ENCODE peak calls at places on chromosome 18, in seven cellular contexts. One of them, this sample, is unnamed.

GRCh38 chr18:45588284-45588683 is 27.0 kb upstream of the SLC14A2 start:
- DNase-seq in suprapubic skin: no peak
- DNase-seq in transverse colon: no peak
- DNase-seq in K562: no peak
- DNase-seq in endothelial cell of umbilical vein: no peak
- DNase-seq in HCT116: no peak
- DNase-seq in breast epithelium: no peak
- DNase-seq in this sample: no peak

GRCh38 chr18:77206676-77207370 is 42.8 kb upstream of the GALR1 start:
- DNase-seq in suprapubic skin: no peak
- DNase-seq in transverse colon: no peak
- DNase-seq in K562: no peak
- DNase-seq in endothelial cell of umbilical vein: no peak
- DNase-seq in HCT116: no peak
- DNase-seq in breast epithelium: no peak
- DNase-seq in this sample: no peak

GRCh38 chr18:22275706-22276333 is 106.4 kb downstream of the GATA6 start:
- DNase-seq in suprapubic skin: no peak
- DNase-seq in transverse colon: no peak
- DNase-seq in K562: no peak
- DNase-seq in endothelial cell of umbilical vein: peak
- DNase-seq in HCT116: no peak
- DNase-seq in breast epithelium: no peak
- DNase-seq in this sample: no peak

GRCh38 chr18:11078491-11078890 is 70.9 kb downstream of the PIEZO2 start:
- DNase-seq in suprapubic skin: no peak
- DNase-seq in transverse colon: no peak
- DNase-seq in K562: no peak
- DNase-seq in endothelial cell of umbilical vein: no peak
- DNase-seq in HCT116: no peak
- DNase-seq in breast epithelium: no peak
- DNase-seq in this sample: no peak

GRCh38 chr18:13496691-13497281 is 229.6 kb downstream of the FAM210A start:
- DNase-seq in suprapubic skin: no peak
- DNase-seq in transverse colon: no peak
- DNase-seq in K562: no peak
- DNase-seq in endothelial cell of umbilical vein: no peak
- DNase-seq in HCT116: no peak
- DNase-seq in breast epithelium: no peak
- DNase-seq in this sample: no peak

GRCh38 chr18:77478619-77479018 is 229.0 kb downstream of the GALR1 start:
- DNase-seq in suprapubic skin: no peak
- DNase-seq in transverse colon: peak
- DNase-seq in K562: peak
- DNase-seq in endothelial cell of umbilical vein: no peak
- DNase-seq in HCT116: no peak
- DNase-seq in breast epithelium: no peak
- DNase-seq in this sample: no peak

GRCh38 chr18:31274915-31275314 is 43.0 kb upstream of the DSG1 start:
- DNase-seq in suprapubic skin: no peak
- DNase-seq in transverse colon: peak
- DNase-seq in K562: peak
- DNase-seq in endothelial cell of umbilical vein: peak
- DNase-seq in HCT116: peak
- DNase-seq in breast epithelium: peak
- DNase-seq in this sample: no peak

GRCh38 chr18:22169011-22169888 is at the start of gene GATA6:
- DNase-seq in suprapubic skin: no peak
- DNase-seq in transverse colon: peak
- DNase-seq in K562: peak
- DNase-seq in endothelial cell of umbilical vein: peak
- DNase-seq in HCT116: peak
- DNase-seq in breast epithelium: peak
- DNase-seq in this sample: peak

GRCh38 chr18:39622431-39622830 is 2056.8 kb upstream of the CELF4 start:
- DNase-seq in suprapubic skin: no peak
- DNase-seq in transverse colon: no peak
- DNase-seq in K562: no peak
- DNase-seq in endothelial cell of umbilical vein: no peak
- DNase-seq in HCT116: no peak
- DNase-seq in breast epithelium: no peak
- DNase-seq in this sample: no peak

GRCh38 chr18:63319383-63320040 is at the start of gene BCL2:
- DNase-seq in suprapubic skin: no peak
- DNase-seq in transverse colon: peak
- DNase-seq in K562: peak
- DNase-seq in endothelial cell of umbilical vein: peak
- DNase-seq in HCT116: no peak
- DNase-seq in breast epithelium: peak
- DNase-seq in this sample: no peak

GRCh38 chr18:60664736-60665135 is 292.2 kb upstream of the MC4R start:
- DNase-seq in suprapubic skin: no peak
- DNase-seq in transverse colon: no peak
- DNase-seq in K562: no peak
- DNase-seq in endothelial cell of umbilical vein: no peak
- DNase-seq in HCT116: no peak
- DNase-seq in breast epithelium: no peak
- DNase-seq in this sample: no peak

GRCh38 chr18:811192-812122 is 585 bp downstream of the YES1 start:
- DNase-seq in suprapubic skin: peak
- DNase-seq in transverse colon: peak
- DNase-seq in K562: peak
- DNase-seq in endothelial cell of umbilical vein: peak
- DNase-seq in HCT116: no peak
- DNase-seq in breast epithelium: no peak
- DNase-seq in this sample: no peak

GRCh38 chr18:61606068-61606660 is 272.9 kb downstream of the CDH20 start:
- DNase-seq in suprapubic skin: peak
- DNase-seq in transverse colon: no peak
- DNase-seq in K562: no peak
- DNase-seq in endothelial cell of umbilical vein: no peak
- DNase-seq in HCT116: no peak
- DNase-seq in breast epithelium: peak
- DNase-seq in this sample: no peak

GRCh38 chr18:12883003-12883683 is 894 bp downstream of the PTPN2 start:
- DNase-seq in suprapubic skin: no peak
- DNase-seq in transverse colon: no peak
- DNase-seq in K562: no peak
- DNase-seq in endothelial cell of umbilical vein: peak
- DNase-seq in HCT116: no peak
- DNase-seq in breast epithelium: no peak
- DNase-seq in this sample: no peak

GRCh38 chr18:28411806-28412205 is 234.9 kb upstream of the CDH2 start:
- DNase-seq in suprapubic skin: no peak
- DNase-seq in transverse colon: no peak
- DNase-seq in K562: no peak
- DNase-seq in endothelial cell of umbilical vein: no peak
- DNase-seq in HCT116: no peak
- DNase-seq in breast epithelium: no peak
- DNase-seq in this sample: no peak

GRCh38 chr18:32386466-32386865 is 84.2 kb downstream of the GAREM1 start:
- DNase-seq in suprapubic skin: no peak
- DNase-seq in transverse colon: no peak
- DNase-seq in K562: no peak
- DNase-seq in endothelial cell of umbilical vein: no peak
- DNase-seq in HCT116: no peak
- DNase-seq in breast epithelium: no peak
- DNase-seq in this sample: no peak

GRCh38 chr18:13256444-13257305 is 38.1 kb downstream of the LDLRAD4 start:
- DNase-seq in suprapubic skin: peak
- DNase-seq in transverse colon: no peak
- DNase-seq in K562: no peak
- DNase-seq in endothelial cell of umbilical vein: no peak
- DNase-seq in HCT116: no peak
- DNase-seq in breast epithelium: no peak
- DNase-seq in this sample: no peak

GRCh38 chr18:21406111-21406510 is 164.1 kb downstream of the GREB1L start:
- DNase-seq in suprapubic skin: no peak
- DNase-seq in transverse colon: no peak
- DNase-seq in K562: no peak
- DNase-seq in endothelial cell of umbilical vein: no peak
- DNase-seq in HCT116: no peak
- DNase-seq in breast epithelium: no peak
- DNase-seq in this sample: no peak

GRCh38 chr18:50266248-50266704 is at the start of gene CFAP53:
- DNase-seq in suprapubic skin: peak
- DNase-seq in transverse colon: peak
- DNase-seq in K562: no peak
- DNase-seq in endothelial cell of umbilical vein: peak
- DNase-seq in HCT116: no peak
- DNase-seq in breast epithelium: peak
- DNase-seq in this sample: peak

GRCh38 chr18:50272593-50272992 is 6.3 kb upstream of the CFAP53 start:
- DNase-seq in suprapubic skin: no peak
- DNase-seq in transverse colon: no peak
- DNase-seq in K562: no peak
- DNase-seq in endothelial cell of umbilical vein: no peak
- DNase-seq in HCT116: no peak
- DNase-seq in breast epithelium: no peak
- DNase-seq in this sample: no peak

GRCh38 chr18:50262977-50263376 is 3.3 kb downstream of the CFAP53 start:
- DNase-seq in suprapubic skin: no peak
- DNase-seq in transverse colon: no peak
- DNase-seq in K562: no peak
- DNase-seq in endothelial cell of umbilical vein: no peak
- DNase-seq in HCT116: no peak
- DNase-seq in breast epithelium: no peak
- DNase-seq in this sample: no peak

GRCh38 chr18:50273203-50274043 is 7.1 kb upstream of the CFAP53 start:
- DNase-seq in suprapubic skin: no peak
- DNase-seq in transverse colon: no peak
- DNase-seq in K562: no peak
- DNase-seq in endothelial cell of umbilical vein: no peak
- DNase-seq in HCT116: no peak
- DNase-seq in breast epithelium: no peak
- DNase-seq in this sample: no peak

DNA sequence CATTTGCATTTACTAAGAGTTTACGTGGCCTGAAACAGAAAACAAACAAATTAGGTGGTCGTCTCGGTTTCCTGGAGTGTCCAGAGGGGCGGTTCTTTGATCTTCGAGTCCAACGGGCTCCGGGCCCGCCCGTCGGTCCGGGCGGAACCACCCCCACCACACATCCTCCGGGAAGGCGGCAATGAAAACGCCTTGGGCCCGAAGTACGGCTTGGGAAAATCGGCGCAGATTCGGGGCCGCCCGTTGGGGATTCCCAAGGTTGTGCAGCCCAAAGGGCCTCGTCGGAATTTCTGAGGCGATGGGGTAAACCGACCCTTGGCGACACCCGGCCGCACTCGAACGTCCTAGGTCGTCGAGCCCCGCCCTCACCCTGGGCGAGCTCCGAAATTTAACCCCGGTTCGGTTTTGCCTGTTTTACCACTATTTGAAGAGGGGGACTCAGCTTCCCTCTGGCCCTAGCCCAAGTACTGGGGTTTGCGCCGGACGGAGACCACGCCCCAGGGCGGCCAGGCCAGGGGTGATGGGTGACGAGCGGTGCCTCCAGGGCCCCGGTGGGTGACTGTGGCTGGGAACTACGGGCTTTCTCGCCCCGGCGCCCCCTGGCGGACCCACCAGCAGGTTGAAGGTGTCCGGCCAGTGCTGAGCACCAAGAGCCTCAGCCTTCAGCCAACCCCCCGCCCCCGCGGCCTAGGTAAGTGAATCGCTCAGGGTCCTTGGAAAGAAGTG is 1.9 kb upstream of the CFAP53 start:
- DNase-seq in suprapubic skin: no peak
- DNase-seq in transverse colon: peak
- DNase-seq in K562: no peak
- DNase-seq in endothelial cell of umbilical vein: peak
- DNase-seq in HCT116: no peak
- DNase-seq in breast epithelium: peak
- DNase-seq in this sample: peak
- TF ChIP-seq POLR2A in suprapubic skin: no peak
- TF ChIP-seq POLR2A in transverse colon: peak
- TF ChIP-seq POLR2A in K562: no peak
- TF ChIP-seq POLR2A in endothelial cell of umbilical vein: no peak
- TF ChIP-seq POLR2A in HCT116: no peak
- TF ChIP-seq POLR2A in breast epithelium: no peak
- TF ChIP-seq POLR2A in this sample: no peak

GRCh38 chr18:38312532-38312931 is 746.9 kb upstream of the CELF4 start:
- DNase-seq in suprapubic skin: no peak
- DNase-seq in transverse colon: no peak
- DNase-seq in K562: no peak
- DNase-seq in endothelial cell of umbilical vein: no peak
- DNase-seq in HCT116: no peak
- DNase-seq in breast epithelium: no peak
- DNase-seq in this sample: no peak

GRCh38 chr18:38307919-38308318 is 742.3 kb upstream of the CELF4 start:
- DNase-seq in suprapubic skin: no peak
- DNase-seq in transverse colon: no peak
- DNase-seq in K562: no peak
- DNase-seq in endothelial cell of umbilical vein: no peak
- DNase-seq in HCT116: no peak
- DNase-seq in breast epithelium: no peak
- DNase-seq in this sample: no peak

GRCh38 chr18:38318416-38318815 is 752.8 kb upstream of the CELF4 start:
- DNase-seq in suprapubic skin: no peak
- DNase-seq in transverse colon: no peak
- DNase-seq in K562: no peak
- DNase-seq in endothelial cell of umbilical vein: no peak
- DNase-seq in HCT116: no peak
- DNase-seq in breast epithelium: no peak
- DNase-seq in this sample: no peak

DNA sequence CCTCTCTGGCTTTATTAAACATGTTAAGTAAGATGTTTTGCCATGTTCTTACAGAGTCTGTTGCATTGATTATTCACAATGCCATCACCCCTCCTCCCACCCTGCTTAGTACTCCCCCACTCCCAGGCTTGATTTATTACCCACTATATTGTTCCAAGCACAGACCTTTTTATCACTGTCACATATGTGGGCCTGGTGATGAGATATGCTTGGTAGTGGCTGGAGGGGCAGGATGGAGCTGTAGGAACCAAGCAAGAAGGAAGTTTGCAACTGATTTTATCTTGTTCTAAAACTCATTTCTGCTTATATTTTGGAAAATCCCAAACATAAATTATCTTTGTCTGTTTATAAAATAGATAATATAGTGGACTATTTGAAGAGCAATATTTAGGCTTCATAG is 748.3 kb upstream of the CELF4 start:
- DNase-seq in suprapubic skin: no peak
- DNase-seq in transverse colon: no peak
- DNase-seq in K562: no peak
- DNase-seq in endothelial cell of umbilical vein: no peak
- DNase-seq in HCT116: no peak
- DNase-seq in breast epithelium: no peak
- DNase-seq in this sample: no peak
- TF ChIP-seq POLR2AphosphoS5 in suprapubic skin: no peak
- TF ChIP-seq POLR2AphosphoS5 in transverse colon: no peak
- TF ChIP-seq POLR2AphosphoS5 in K562: no peak
- TF ChIP-seq POLR2AphosphoS5 in endothelial cell of umbilical vein: no peak
- TF ChIP-seq POLR2AphosphoS5 in HCT116: no peak
- TF ChIP-seq POLR2AphosphoS5 in breast epithelium: no peak
- TF ChIP-seq POLR2AphosphoS5 in this sample: no peak

GRCh38 chr18:66603941-66604627 is at the start of gene CDH19:
- DNase-seq in suprapubic skin: no peak
- DNase-seq in transverse colon: no peak
- DNase-seq in K562: no peak
- DNase-seq in endothelial cell of umbilical vein: no peak
- DNase-seq in HCT116: no peak
- DNase-seq in breast epithelium: no peak
- DNase-seq in this sample: no peak
- TF ChIP-seq POLR2A in suprapubic skin: no peak
- TF ChIP-seq POLR2A in transverse colon: no peak
- TF ChIP-seq POLR2A in K562: no peak
- TF ChIP-seq POLR2A in endothelial cell of umbilical vein: no peak
- TF ChIP-seq POLR2A in HCT116: no peak
- TF ChIP-seq POLR2A in breast epithelium: no peak
- TF ChIP-seq POLR2A in this sample: no peak

GRCh38 chr18:73564073-73564472 is 583.6 kb downstream of the FBXO15 start:
- DNase-seq in suprapubic skin: no peak
- DNase-seq in transverse colon: no peak
- DNase-seq in K562: no peak
- DNase-seq in endothelial cell of umbilical vein: no peak
- DNase-seq in HCT116: no peak
- DNase-seq in breast epithelium: no peak
- DNase-seq in this sample: no peak
- TF ChIP-seq POLR2AphosphoS5 in suprapubic skin: no peak
- TF ChIP-seq POLR2AphosphoS5 in transverse colon: no peak
- TF ChIP-seq POLR2AphosphoS5 in K562: no peak
- TF ChIP-seq POLR2AphosphoS5 in endothelial cell of umbilical vein: no peak
- TF ChIP-seq POLR2AphosphoS5 in HCT116: no peak
- TF ChIP-seq POLR2AphosphoS5 in breast epithelium: no peak
- TF ChIP-seq POLR2AphosphoS5 in this sample: no peak